ENCODE peak calls at places on chromosomes 13 and 19, in five cellular contexts. K, P, M, W and T are unnamed samples.

GRCh38 chr19:43743059-43743458 is 11.7 kb downstream of the SMG9 start:
- DNase-seq in W (no peak), M (no peak), P (no peak), K (no peak), T (no peak)

GRCh38 chr13:111665691-111666095 is 345.3 kb downstream of the TEX29 start:
- DNase-seq in P (peak; percentile 19), M (no peak), W (no peak), K (peak; percentile 18), T (no peak)

GRCh38 chr19:10748924-10749434 is 31.1 kb downstream of the DNM2 start:
- DNase-seq in P (peak; percentile 93), K (no peak), M (peak; percentile 90), W (no peak), T (peak; percentile 56)

GRCh38 chr13:80339841-80340642 is 884 bp downstream of the SPRY2 start:
- DNase-seq in K (no peak), P (peak; percentile 87), M (peak; percentile 30), W (no peak), T (no peak)

GRCh38 chr13:19604306-19604705 is 29.2 kb upstream of the MPHOSPH8 start:
- DNase-seq in K (no peak), M (peak; percentile 19), W (no peak), P (no peak), T (no peak)

GRCh38 chr19:47070756-47071155 is 22.3 kb upstream of the TMEM160 start:
- DNase-seq in W (no peak), P (no peak), M (no peak), K (no peak), T (no peak)

GRCh38 chr13:73428137-73428536 is 369.3 kb downstream of the KLF5 start:
- DNase-seq in P (no peak), M (peak; percentile 84), K (no peak), W (peak; percentile 35), T (peak; percentile 81)

GRCh38 chr19:35756373-35757230 is at the start of gene HSPB6:
- DNase-seq in K (peak; percentile 54), P (peak; percentile 50), M (no peak), W (no peak), T (no peak)

GRCh38 chr13:102405499-102406079 is 3.7 kb upstream of the FGF14 start:
- DNase-seq in W (no peak), K (peak; percentile 32), P (no peak), M (peak; percentile 6), T (no peak)

GRCh38 chr13:87712012-87712411 is 40.8 kb downstream of the SLITRK5 start:
- DNase-seq in K (no peak), W (no peak), P (no peak), M (no peak), T (no peak)

GRCh38 chr13:32984857-32985626 is 31.2 kb upstream of the KL start:
- DNase-seq in W (no peak), P (no peak), K (no peak), M (peak; percentile 98), T (no peak)

GRCh38 chr13:94620286-94620896 is 18.7 kb downstream of the GPR180 start:
- DNase-seq in K (no peak), W (peak; percentile 38), M (peak; percentile 61), P (no peak), T (peak; percentile 15)

GRCh38 chr13:75829874-75830273 is 193.7 kb downstream of the LMO7 start:
- DNase-seq in M (no peak), P (no peak), K (no peak), W (no peak), T (no peak)

GRCh38 chr13:21557995-21558394 is 46.0 kb downstream of the MICU2 start:
- DNase-seq in W (peak; percentile 71), M (peak; percentile 51), P (no peak), K (peak; percentile 40), T (peak; percentile 16)

GRCh38 chr13:106156468-106156867 is 379.0 kb downstream of the EFNB2 start:
- DNase-seq in P (no peak), M (peak; percentile 88), W (no peak), K (no peak), T (peak; percentile 78)

GRCh38 chr13:60080871-60081270 is 82.9 kb downstream of the DIAPH3 start:
- DNase-seq in M (no peak), P (no peak), K (no peak), W (peak; percentile 93), T (no peak)

GRCh38 chr13:25966086-25966485 is 85.7 kb downstream of the SHISA2 start:
- DNase-seq in K (no peak), W (no peak), M (peak; percentile 54), P (no peak), T (no peak)

GRCh38 chr19:28509079-28509895 is 703.7 kb downstream of the UQCRFS1 start:
- DNase-seq in M (no peak), K (no peak), W (no peak), P (no peak), T (no peak)

GRCh38 chr19:3966051-3967017 is 4.6 kb downstream of the DAPK3 start:
- DNase-seq in M (no peak), K (no peak), W (no peak), P (peak; percentile 94), T (no peak)

GRCh38 chr19:52527954-52528326 is 472 bp downstream of the ZNF808 start:
- DNase-seq in P (no peak), W (peak; percentile 5), K (peak; percentile 36), M (no peak), T (no peak)

GRCh38 chr13:61110804-61111203 is 304.8 kb downstream of the PCDH20 start:
- DNase-seq in K (no peak), W (peak; percentile 37), M (peak; percentile 63), P (no peak), T (no peak)

GRCh38 chr13:98927954-98928927 is 49.6 kb downstream of the DOCK9 start:
- DNase-seq in M (no peak), K (no peak), P (no peak), W (no peak), T (no peak)

GRCh38 chr13:114064516-114065140 is 67.8 kb downstream of the RASA3 start:
- DNase-seq in W (no peak), P (no peak), K (no peak), M (peak; percentile 20), T (no peak)

GRCh38 chr19:19661675-19662251 is 1.7 kb downstream of the ATP13A1 start:
- DNase-seq in W (peak; percentile 18), K (peak; percentile 26), M (no peak), P (no peak), T (no peak)

GRCh38 chr19:2477732-2478191 is 1.8 kb downstream of the GADD45B start:
- DNase-seq in P (no peak), K (no peak), M (peak; percentile 35), W (peak; percentile 48), T (no peak)

GRCh38 chr19:56350416-56351045 is 35.9 kb upstream of the ZSCAN5A start:
- DNase-seq in W (peak; percentile 75), K (no peak), M (peak; percentile 66), P (no peak), T (peak; percentile 24)

GRCh38 chr19:10797078-10797477 is 38.9 kb downstream of the TMED1 start:
- DNase-seq in M (no peak), P (no peak), W (no peak), K (no peak), T (no peak)

GRCh38 chr13:19967619-19968018 is 9.1 kb downstream of the ZMYM2 start:
- DNase-seq in M (no peak), K (no peak), W (no peak), P (no peak), T (no peak)

DNA sequence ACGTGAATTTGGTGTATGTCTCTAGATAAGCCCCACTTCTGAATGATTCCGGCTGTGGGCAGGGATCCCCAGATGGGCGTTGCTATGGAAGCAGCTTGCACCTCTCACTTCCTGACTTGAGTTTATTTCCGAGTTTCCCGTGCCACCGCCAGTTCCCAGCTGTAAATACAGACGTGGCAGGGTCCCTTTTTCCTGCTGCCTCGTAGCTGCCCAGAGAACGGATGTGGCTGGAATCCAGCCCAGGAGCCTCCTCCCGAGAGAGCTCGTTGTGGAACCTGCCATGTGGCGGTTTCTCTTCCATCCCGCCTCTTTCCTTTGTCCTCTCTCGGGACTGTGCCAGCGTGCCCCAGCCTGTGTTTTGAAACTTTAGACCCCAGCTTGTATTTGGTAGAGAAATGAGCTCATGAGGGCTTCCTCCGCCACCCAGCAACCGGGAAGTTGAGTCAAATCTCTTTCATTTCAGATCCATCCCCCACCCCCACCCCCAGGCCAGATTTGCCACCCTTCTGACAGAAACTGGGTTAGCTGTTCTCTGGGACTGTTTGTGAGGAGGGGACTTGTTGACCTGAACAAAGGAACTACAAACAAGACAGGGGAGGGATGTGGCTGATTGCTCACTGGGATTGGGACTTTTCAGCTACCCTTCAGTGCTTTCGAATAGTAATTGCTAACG is 96.6 kb downstream of the SIPA1L3 start:
- DNase-seq in K (peak; percentile 73), M (peak; percentile 94), W (peak; percentile 89), P (no peak), T (no peak)
- H3K4me1 ChIP-seq in K (peaks cover 4% of the 10 kb centered on the region), M (peaks cover 46% of the 10 kb centered on the region), W (peaks cover 22% of the 10 kb centered on the region), P (no peaks in the 10 kb centered on the region), T (peaks cover 77% of the 10 kb centered on the region)

DNA sequence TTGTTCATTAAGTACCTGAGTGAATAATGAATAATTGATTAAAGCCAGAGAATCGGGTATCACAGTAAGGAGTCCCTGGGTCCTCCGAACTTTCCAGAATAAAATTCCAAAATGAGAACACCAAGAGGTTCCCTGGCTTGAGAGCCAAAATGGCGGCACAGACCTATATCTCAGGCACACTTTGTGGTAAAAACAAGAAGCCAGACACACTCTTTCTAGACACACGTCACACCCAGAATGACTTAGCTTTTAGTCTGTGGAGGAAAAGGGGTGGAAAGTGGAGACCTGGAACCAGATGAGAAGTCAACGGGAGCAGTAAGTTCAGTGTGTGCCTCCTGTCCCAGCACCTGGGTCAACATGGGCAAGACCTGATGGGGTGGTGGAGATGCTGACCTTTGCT is 8.4 kb downstream of the ARL11 start:
- DNase-seq in W (no peak), P (no peak), M (no peak), K (no peak), T (no peak)
- TF ChIP-seq CTCF in W (no peak), P (no peak), M (no peak), K (no peak), T (no peak)

GRCh38 chr19:15287496-15287895 is 44.8 kb downstream of the BRD4 start:
- DNase-seq in P (no peak), K (no peak), W (no peak), M (no peak), T (no peak)
- H3K4me1 ChIP-seq in P (peaks cover under 1% of the 10 kb centered on the region), K (peaks cover 16% of the 10 kb centered on the region), W (peaks cover 75% of the 10 kb centered on the region), M (peaks cover 18% of the 10 kb centered on the region), T (peaks cover 24% of the 10 kb centered on the region)

GRCh38 chr13:100689191-100689590 is 14.6 kb upstream of the TMTC4 start:
- DNase-seq in P (no peak), K (no peak), W (no peak), M (no peak), T (no peak)

DNA sequence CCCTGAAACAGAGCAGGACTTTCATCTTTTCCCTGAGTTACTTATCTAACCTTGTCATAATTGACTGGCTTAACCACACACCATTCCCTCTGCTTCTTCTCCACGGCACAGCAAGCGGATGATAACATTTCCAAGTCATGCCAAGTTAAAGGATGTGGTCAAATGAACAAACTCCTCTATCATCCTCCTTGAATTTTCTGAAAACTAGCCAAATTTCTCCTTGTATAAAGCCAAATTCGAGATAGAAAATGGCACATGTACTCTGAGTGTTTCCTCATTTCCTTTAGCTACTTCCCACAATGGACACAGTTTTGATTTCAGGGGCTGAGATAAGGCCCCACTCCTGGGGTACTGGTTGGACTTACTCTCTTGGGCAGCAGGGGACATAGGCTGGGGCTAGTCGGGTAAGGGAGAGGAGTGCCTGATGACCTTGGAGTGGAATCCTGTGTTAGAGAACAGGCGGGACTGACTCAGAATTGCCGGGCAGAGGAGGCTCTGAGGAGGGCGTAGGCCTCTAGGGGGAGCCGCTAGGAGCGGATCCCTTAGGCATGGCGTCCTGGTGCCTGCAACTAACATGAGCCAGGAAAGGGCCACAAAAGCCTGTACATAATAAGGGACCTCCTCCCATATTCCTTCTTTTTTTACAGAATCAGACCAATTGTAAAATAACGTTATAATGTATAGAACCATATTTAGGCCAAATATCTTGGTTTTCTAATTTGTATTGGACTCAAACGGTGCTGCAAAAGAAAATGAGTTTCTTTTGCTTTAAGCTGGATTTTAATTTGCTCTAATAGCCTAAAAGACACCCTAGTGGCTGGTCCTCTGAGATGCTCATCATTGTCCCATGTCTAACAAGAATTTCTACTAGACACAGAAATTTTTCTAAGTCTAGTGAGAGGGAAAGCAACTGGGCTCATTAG is 20.4 kb upstream of the TMTC4 start:
- DNase-seq in K (peak; percentile 84), W (peak; percentile 60), P (no peak), M (peak; percentile 58), T (peak; percentile 60)
- TF ChIP-seq CTCF in K (peak; percentile 79), W (peak; percentile 81), P (no peak), M (peak; percentile 52), T (peak; percentile 88)